ENCODE peak calls at places on chromosomes 2 and 18, in five cellular contexts. N, K, I, Y and P are unnamed samples.

GRCh38 chr2:236535024-236535423 is 34.6 kb upstream of the ACKR3 start:
- DNase-seq in N (no peak), K (no peak), I (no peak), Y (no peak), P (no peak)

GRCh38 chr18:57833441-57834101 is 30.5 kb upstream of the ATP8B1 start:
- DNase-seq in N (no peak), K (no peak), I (no peak), Y (no peak), P (no peak)

GRCh38 chr2:138830547-138830946 is 50.4 kb upstream of the NXPH2 start:
- DNase-seq in N (no peak), K (no peak), I (no peak), Y (no peak), P (no peak)

GRCh38 chr18:48669991-48670750 is 131.3 kb downstream of the CTIF start:
- DNase-seq in N (no peak), K (no peak), I (no peak), Y (no peak), P (no peak)

GRCh38 chr2:105924271-105924670 is 179.6 kb downstream of the NCK2 start:
- DNase-seq in N (no peak), K (no peak), I (no peak), Y (no peak), P (no peak)

GRCh38 chr18:74773171-74773624 is 175.5 kb downstream of the ZNF407 start:
- DNase-seq in N (no peak), K (no peak), I (no peak), Y (no peak), P (no peak)

GRCh38 chr2:85972355-85972754 is 83.6 kb upstream of the ST3GAL5 start:
- DNase-seq in N (no peak), K (no peak), I (no peak), Y (no peak), P (no peak)

GRCh38 chr2:179884193-179884592 is 22.8 kb upstream of the ZNF385B start:
- DNase-seq in N (no peak), K (no peak), I (no peak), Y (no peak), P (no peak)

GRCh38 chr2:179790235-179790895 is 71.0 kb downstream of the ZNF385B start:
- DNase-seq in N (no peak), K (no peak), I (peak; percentile 14), Y (no peak), P (no peak)

GRCh38 chr2:56757884-56758545 is 574.2 kb downstream of the CCDC85A start:
- DNase-seq in N (no peak), K (no peak), I (no peak), Y (no peak), P (no peak)

GRCh38 chr2:217944923-217945322 is 57.9 kb downstream of the TNS1 start:
- DNase-seq in N (no peak), K (peak; percentile 13), I (no peak), Y (no peak), P (no peak)

GRCh38 chr2:236936446-236936940 is 149.2 kb upstream of the COPS8 start:
- DNase-seq in N (no peak), K (no peak), I (no peak), Y (no peak), P (no peak)

GRCh38 chr18:79484661-79485621 is 89.2 kb downstream of the NFATC1 start:
- DNase-seq in N (no peak), K (peak; percentile 48), I (no peak), Y (no peak), P (no peak)

GRCh38 chr2:176637497-176638166 is 368.4 kb downstream of the MTX2 start:
- DNase-seq in N (no peak), K (peak; percentile 52), I (peak; percentile 44), Y (no peak), P (peak; percentile 24)

GRCh38 chr18:35485852-35486251 is 11.9 kb downstream of the INO80C start:
- DNase-seq in N (no peak), K (no peak), I (no peak), Y (no peak), P (no peak)

GRCh38 chr2:138267902-138268254 is 233.7 kb upstream of the SPOPL start:
- DNase-seq in N (no peak), K (no peak), I (no peak), Y (no peak), P (no peak)

GRCh38 chr2:196498962-196499361 is 140.6 kb upstream of the CCDC150 start:
- DNase-seq in N (no peak), K (no peak), I (no peak), Y (no peak), P (no peak)

GRCh38 chr2:130872276-130873125 is 35.8 kb downstream of the ARHGEF4 start:
- DNase-seq in N (no peak), K (no peak), I (no peak), Y (no peak), P (no peak)

GRCh38 chr2:105235388-105236059 is 6.0 kb upstream of the GPR45 start:
- DNase-seq in N (peak; percentile 7), K (peak; percentile 52), I (peak; percentile 88), Y (peak; percentile 30), P (peak; percentile 46)

GRCh38 chr18:44788334-44788733 is 107.6 kb downstream of the SETBP1 start:
- DNase-seq in N (no peak), K (no peak), I (no peak), Y (no peak), P (no peak)

GRCh38 chr2:217301142-217301541 is 441.3 kb upstream of the TNP1 start:
- DNase-seq in N (no peak), K (no peak), I (no peak), Y (no peak), P (no peak)

GRCh38 chr2:15874311-15874710 is 66.0 kb upstream of the MYCN start:
- DNase-seq in N (no peak), K (no peak), I (no peak), Y (no peak), P (no peak)

GRCh38 chr2:154455871-154456270 is 242.6 kb upstream of the KCNJ3 start:
- DNase-seq in N (no peak), K (no peak), I (no peak), Y (no peak), P (no peak)

GRCh38 chr18:45838302-45839070 is 13.0 kb downstream of the SIGLEC15 start:
- DNase-seq in N (peak; percentile 32), K (no peak), I (peak; percentile 19), Y (no peak), P (peak; percentile 59)

GRCh38 chr18:35460719-35461118 is 37.0 kb downstream of the INO80C start:
- DNase-seq in N (no peak), K (no peak), I (no peak), Y (no peak), P (no peak)

GRCh38 chr18:35948080-35948479 is 24.4 kb upstream of the RMP24 start:
- DNase-seq in N (no peak), K (no peak), I (no peak), Y (no peak), P (no peak)

GRCh38 chr18:23664674-23665073 is 2.0 kb upstream of the ANKRD29 start:
- DNase-seq in N (no peak), K (no peak), I (no peak), Y (no peak), P (no peak)